ENCODE peak calls at places on chromosomes 2 and 18, in eight cellular contexts. F is uterus, L is dorsolateral prefrontal cortex, I is A549, M is AG04449, Z is PC-9, C is brain microvascular endothelial cell, B is colonic mucosa. Y is an unnamed sample.

GRCh38 chr2:119950966-119951365 is 61.9 kb upstream of the EPB41L5 start:
- DNase-seq in F (no peak), L (no peak), I (no peak), M (no peak), Z (no peak), C (no peak), B (no peak), Y (peak; percentile 2)

GRCh38 chr2:222341328-222341727 is 42.5 kb upstream of the PAX3 start:
- DNase-seq in F (no peak), L (no peak), I (no peak), M (no peak), Z (no peak), C (no peak), B (no peak), Y (no peak)

GRCh38 chr2:21643180-21643579 is 519.4 kb downstream of the TDRD15 start:
- DNase-seq in F (no peak), L (no peak), I (no peak), M (no peak), Z (no peak), C (peak; percentile 2), B (no peak), Y (no peak)

GRCh38 chr2:163553601-163554000 is 182.2 kb downstream of the FIGN start:
- DNase-seq in F (no peak), L (no peak), I (no peak), M (no peak), Z (no peak), C (no peak), B (no peak), Y (peak; percentile 21)

GRCh38 chr2:39593439-39594393 is 72.0 kb upstream of the TMEM178A start:
- DNase-seq in F (peak; percentile 17), L (no peak), I (peak; percentile 39), M (peak; percentile 37), Z (peak; percentile 16), C (peak; percentile 79), B (no peak), Y (peak; percentile 92)

GRCh38 chr2:200618590-200619021 is 32.8 kb downstream of the AOX1 start:
- DNase-seq in F (no peak), L (no peak), I (no peak), M (peak; percentile 45), Z (peak; percentile 14), C (peak; percentile 24), B (no peak), Y (peak; percentile 87)

GRCh38 chr18:51196116-51196810 is 1.2 kb downstream of the MEX3C start:
- DNase-seq in F (peak; percentile 44), L (peak; percentile 49), I (peak; percentile 7), M (no peak), Z (peak; percentile 8), C (peak; percentile 14), B (peak; percentile 53), Y (peak; percentile 28)

GRCh38 chr18:22033085-22033484 is 136.3 kb upstream of the GATA6 start:
- DNase-seq in F (no peak), L (no peak), I (no peak), M (no peak), Z (no peak), C (no peak), B (no peak), Y (no peak)

DNA sequence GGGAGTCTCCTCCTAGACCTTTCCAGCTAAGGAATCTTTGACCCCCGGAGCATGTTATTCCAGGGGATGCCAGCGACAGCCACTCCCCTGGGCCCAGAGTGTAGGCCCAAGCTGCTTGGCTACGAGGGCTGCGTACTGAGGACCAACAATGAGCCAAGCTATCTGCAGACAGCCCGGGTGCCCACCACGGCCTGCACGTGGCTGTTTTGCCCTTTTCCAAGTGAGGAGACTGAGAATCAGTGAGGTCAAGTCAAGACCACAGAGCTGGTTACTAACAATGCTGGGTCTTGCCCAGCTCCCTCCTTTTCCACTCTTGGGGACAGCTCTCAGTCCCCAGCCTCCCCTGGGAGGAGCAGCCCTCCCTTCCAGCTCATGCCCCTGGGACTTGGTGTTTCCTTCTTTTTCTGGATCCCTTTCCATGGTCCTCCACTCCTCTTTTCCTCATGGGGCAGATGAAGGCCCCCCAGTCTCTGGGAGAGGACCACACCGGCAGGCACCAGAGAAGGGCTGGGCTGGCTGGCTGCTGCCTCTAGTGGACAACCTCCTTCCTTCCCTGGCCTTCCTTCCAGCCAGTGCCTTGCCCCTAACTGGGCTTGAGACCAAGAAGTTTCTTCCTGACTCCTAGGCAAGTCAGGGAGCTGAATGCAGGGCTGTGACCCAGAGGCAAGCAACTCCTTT is 550 bp upstream of the MALL start:
- DNase-seq in F (no peak), L (no peak), I (peak; percentile 73), M (no peak), Z (peak; percentile 40), C (peak; percentile 20), B (peak; percentile 63), Y (peak; percentile 89)
- H3K4me3 ChIP-seq in F (no peak overlapping the region), L (peak overlapping the region; percentile 52), I (peak overlapping the region; percentile 90), M (peak overlapping the region; percentile 58), Z (peak overlapping the region; percentile 70), C (peak overlapping the region; percentile 52), B (peak overlapping the region; percentile 48), Y (peak overlapping the region; percentile 69)

DNA sequence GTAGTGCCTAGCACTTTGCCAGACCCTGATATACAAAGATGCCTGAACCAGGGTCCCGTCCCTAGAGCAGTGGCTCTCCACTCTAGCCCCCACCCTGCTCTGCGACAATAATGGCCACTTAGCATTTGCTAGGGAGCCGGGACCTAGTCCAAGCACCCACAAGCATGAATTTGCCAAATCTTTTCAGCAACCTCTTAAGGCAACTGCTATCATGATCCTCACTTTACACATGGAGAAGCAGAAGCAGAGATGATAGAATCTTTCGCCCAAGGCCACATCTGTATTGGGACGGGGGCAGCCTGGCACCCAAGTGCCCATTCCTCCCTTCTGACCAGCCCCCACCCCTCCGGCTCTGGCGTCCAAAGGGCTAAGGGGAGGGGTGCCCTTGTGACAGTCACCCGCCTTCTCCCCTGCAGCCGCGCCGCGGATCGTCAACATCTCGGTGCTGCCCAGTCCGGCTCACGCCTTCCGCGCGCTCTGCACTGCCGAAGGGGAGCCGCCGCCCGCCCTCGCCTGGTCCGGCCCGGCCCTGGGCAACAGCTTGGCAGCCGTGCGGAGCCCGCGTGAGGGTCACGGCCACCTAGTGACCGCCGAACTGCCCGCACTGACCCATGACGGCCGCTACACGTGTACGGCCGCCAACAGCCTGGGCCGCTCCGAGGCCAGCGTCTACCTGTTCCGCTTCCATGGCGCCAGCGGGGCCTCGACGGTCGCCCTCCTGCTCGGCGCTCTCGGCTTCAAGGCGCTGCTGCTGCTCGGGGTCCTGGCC is 13.0 kb downstream of the SIGLEC15 start:
- DNase-seq in F (no peak), L (no peak), I (no peak), M (no peak), Z (no peak), C (no peak), B (no peak), Y (no peak)
- H3K4me3 ChIP-seq in F (no peak overlapping the region), L (peak overlapping the region; percentile 57), I (no peak overlapping the region), M (no peak overlapping the region), Z (no peak overlapping the region), C (peak overlapping the region; percentile 15), B (peak overlapping the region; percentile 36), Y (no peak overlapping the region)

GRCh38 chr2:229269146-229269545 is 1.9 kb downstream of the PID1 start:
- DNase-seq in F (peak; percentile 21), L (no peak), I (no peak), M (no peak), Z (no peak), C (no peak), B (no peak), Y (no peak)

GRCh38 chr2:229270551-229271410 is at the start of gene PID1:
- DNase-seq in F (peak; percentile 25), L (no peak), I (peak; percentile 21), M (no peak), Z (no peak), C (no peak), B (peak; percentile 42), Y (peak; percentile 85)

GRCh38 chr2:229275506-229275905 is 4.4 kb upstream of the PID1 start:
- DNase-seq in F (no peak), L (no peak), I (no peak), M (no peak), Z (no peak), C (no peak), B (no peak), Y (no peak)

GRCh38 chr2:229269986-229270385 is 1.1 kb downstream of the PID1 start:
- DNase-seq in F (no peak), L (no peak), I (no peak), M (no peak), Z (no peak), C (no peak), B (peak; percentile 45), Y (peak; percentile 69)

DNA sequence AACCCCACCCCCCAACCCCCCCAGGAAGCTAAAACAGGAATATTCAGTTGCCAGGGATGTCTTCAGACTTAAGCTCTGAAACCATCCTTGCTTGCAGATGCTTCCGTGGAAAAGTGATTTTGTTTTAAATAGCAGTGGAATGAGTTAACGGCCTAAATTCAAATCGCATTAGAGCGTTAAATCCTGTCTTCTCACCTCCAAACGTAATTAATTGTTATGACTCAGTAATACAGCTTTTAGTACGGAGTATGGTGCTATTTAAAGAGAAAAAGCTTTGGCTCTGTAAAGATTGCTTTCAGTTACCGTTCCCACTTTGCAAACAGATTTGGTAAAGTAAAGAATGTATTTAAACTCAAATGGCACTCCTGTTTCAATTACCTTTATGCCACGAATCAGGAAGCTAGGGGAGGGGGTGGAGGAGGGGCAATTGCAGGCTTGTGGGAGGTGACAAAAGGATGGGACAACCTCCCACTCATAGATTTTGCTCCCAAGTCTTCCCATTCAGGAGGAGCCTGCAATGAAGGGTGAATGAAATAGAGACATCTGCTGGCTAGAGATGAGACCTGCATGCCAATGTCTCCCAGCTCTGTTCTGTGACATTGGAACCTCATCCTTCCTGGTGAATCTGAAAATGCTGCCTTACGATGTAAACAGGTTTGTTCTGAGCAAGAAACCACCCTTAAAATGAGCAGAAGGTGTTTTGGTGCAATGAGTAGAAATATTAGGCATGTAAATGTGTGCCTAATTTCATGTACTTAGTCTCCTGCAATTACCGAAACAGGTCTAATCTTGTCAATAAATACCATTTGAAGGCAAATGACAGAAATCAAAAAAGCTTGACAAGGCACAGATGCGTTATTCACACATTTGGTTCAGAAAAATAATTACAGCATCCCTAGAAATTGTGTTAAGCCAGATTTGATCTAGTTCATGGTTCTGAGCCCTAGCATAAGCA is 2.6 kb upstream of the PID1 start:
- DNase-seq in F (peak; percentile 51), L (no peak), I (peak; percentile 69), M (no peak), Z (peak; percentile 40), C (peak; percentile 72), B (peak; percentile 92), Y (peak; percentile 85)
- H3K4me3 ChIP-seq in F (peak overlapping the region; percentile 5), L (peak overlapping the region; percentile 54), I (peak overlapping the region; percentile 27), M (no peak overlapping the region), Z (peak overlapping the region; percentile 40), C (peak overlapping the region; percentile 26), B (no peak overlapping the region), Y (peak overlapping the region; percentile 36)

GRCh38 chr2:37644191-37644590 is 27.3 kb downstream of the CDC42EP3 start:
- DNase-seq in F (no peak), L (no peak), I (no peak), M (no peak), Z (no peak), C (no peak), B (no peak), Y (no peak)

GRCh38 chr2:37643102-37644078 is 28.1 kb downstream of the CDC42EP3 start:
- DNase-seq in F (no peak), L (no peak), I (no peak), M (no peak), Z (no peak), C (no peak), B (no peak), Y (no peak)

GRCh38 chr2:37645363-37645762 is 26.1 kb downstream of the CDC42EP3 start:
- DNase-seq in F (no peak), L (no peak), I (no peak), M (no peak), Z (no peak), C (no peak), B (no peak), Y (peak; percentile 76)

GRCh38 chr2:37647941-37648315 is 23.5 kb downstream of the CDC42EP3 start:
- DNase-seq in F (no peak), L (no peak), I (no peak), M (no peak), Z (no peak), C (no peak), B (no peak), Y (peak; percentile 27)

GRCh38 chr2:37645836-37646235 is 25.6 kb downstream of the CDC42EP3 start:
- DNase-seq in F (no peak), L (no peak), I (no peak), M (no peak), Z (no peak), C (no peak), B (no peak), Y (no peak)
- H3K4me3 ChIP-seq in F (no peak overlapping the region), L (no peak overlapping the region), I (no peak overlapping the region), M (no peak overlapping the region), Z (no peak overlapping the region), C (no peak overlapping the region), B (no peak overlapping the region), Y (no peak overlapping the region)

Y was measured in fibroblast of the aortic adventitia.